ENCODE peak calls at places on chromosomes 2 and 18, in ten cellular contexts. G is ovary, J is A549, K is K562, O is sigmoid colon, Q is suprapubic skin, Z is tibial nerve, H is SK-N-SH, V is H1, A is transverse colon. S is an unnamed sample.

GRCh38 chr2:134402385-134402784 is 148.5 kb downstream of the MGAT5 start:
- DNase-seq in G (no peak), J (no peak), K (no peak), O (peak; percentile 76), Q (no peak), Z (peak; percentile 63), H (no peak), V (no peak), A (no peak), S (no peak)

GRCh38 chr2:232418466-232419244 is 12.0 kb downstream of the ALPG start:
- DNase-seq in G (no peak), J (no peak), K (peak; percentile 49), O (peak; percentile 45), Q (no peak), Z (no peak), H (peak; percentile 63), V (no peak), A (peak; percentile 26), S (no peak)

GRCh38 chr2:46351388-46352141 is 54.4 kb downstream of the EPAS1 start:
- DNase-seq in G (no peak), J (no peak), K (no peak), O (no peak), Q (no peak), Z (no peak), H (no peak), V (no peak), A (peak; percentile 54), S (no peak)

GRCh38 chr2:102296449-102296848 is 14.9 kb upstream of the IL1RL1 start:
- DNase-seq in G (no peak), J (no peak), K (no peak), O (no peak), Q (no peak), Z (no peak), H (no peak), V (no peak), A (no peak), S (no peak)

GRCh38 chr2:234335676-234336228 is 161.1 kb downstream of the ARL4C start:
- DNase-seq in G (no peak), J (no peak), K (no peak), O (peak; percentile 95), Q (peak; percentile 96), Z (peak; percentile 91), H (peak; percentile 83), V (no peak), A (peak; percentile 73), S (peak; percentile 96)

GRCh38 chr2:182616471-182617393 is 99.3 kb upstream of the DNAJC10 start:
- DNase-seq in G (no peak), J (no peak), K (no peak), O (no peak), Q (no peak), Z (peak; percentile 6), H (no peak), V (no peak), A (no peak), S (no peak)

GRCh38 chr2:171249689-171250088 is 89.0 kb upstream of the TLK1 start:
- DNase-seq in G (no peak), J (no peak), K (no peak), O (no peak), Q (no peak), Z (no peak), H (no peak), V (no peak), A (no peak), S (no peak)

GRCh38 chr2:74554821-74555531 is 456 bp downstream of the DOK1 start:
- DNase-seq in G (peak; percentile 55), J (no peak), K (peak; percentile 67), O (peak; percentile 82), Q (peak; percentile 79), Z (no peak), H (peak; percentile 73), V (no peak), A (peak; percentile 64), S (no peak)

DNA sequence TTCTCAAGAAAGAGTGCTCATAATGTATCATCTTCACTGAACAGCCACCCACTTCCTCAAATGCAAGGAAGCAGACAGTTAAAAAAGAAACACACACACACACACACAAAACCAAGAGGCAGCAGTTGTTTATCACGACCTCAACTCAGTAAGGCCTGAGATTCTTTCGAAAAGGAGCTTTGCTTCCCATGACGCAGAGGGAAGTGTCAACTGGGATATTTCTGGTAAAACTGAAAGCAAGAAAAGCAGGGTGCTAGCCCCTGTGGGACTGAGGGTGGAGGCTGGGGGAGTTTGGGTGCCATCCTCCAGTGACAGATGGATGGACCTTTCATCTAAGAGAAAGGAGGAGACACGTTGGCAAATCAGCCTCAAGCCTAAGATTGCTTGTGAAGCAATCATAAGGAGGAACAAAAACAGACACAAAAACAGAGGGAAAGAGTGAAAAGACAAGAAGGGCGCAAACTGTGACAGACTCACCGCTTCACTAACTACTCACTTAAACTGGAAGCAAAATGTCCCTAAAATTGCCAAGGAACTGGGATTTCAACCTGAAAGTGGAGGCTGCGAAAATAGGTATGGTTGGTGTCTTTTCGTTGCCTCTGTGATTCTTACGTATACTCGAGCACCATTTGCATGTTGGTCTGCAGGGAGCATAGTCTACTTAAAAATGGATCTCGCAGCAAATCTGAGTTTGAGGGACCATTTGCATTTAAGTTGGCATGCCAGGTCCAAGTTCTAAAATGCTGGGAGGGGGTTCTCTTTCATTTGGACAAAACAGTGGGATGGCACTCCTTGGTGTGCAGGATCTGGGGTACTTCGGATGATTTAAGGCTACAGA is at the start of gene ARHGAP25:
- DNase-seq in G (no peak), J (no peak), K (no peak), O (no peak), Q (no peak), Z (peak; percentile 25), H (no peak), V (no peak), A (peak; percentile 31), S (peak; percentile 90)
- H3K4me3 ChIP-seq in G (no peak within 1 kb of the TSS), J (no peak within 1 kb of the TSS), K (no peak within 1 kb of the TSS), O (no peak within 1 kb of the TSS), Q (peak within 1 kb of the TSS; percentile 36), Z (peak within 1 kb of the TSS; percentile 32), H (no peak within 1 kb of the TSS), V (no peak within 1 kb of the TSS), A (no peak within 1 kb of the TSS), S (peak within 1 kb of the TSS; percentile 41)

GRCh38 chr18:52339891-52340371 is at the start of gene DCC:
- DNase-seq in G (no peak), J (peak; percentile 35), K (no peak), O (no peak), Q (no peak), Z (no peak), H (peak; percentile 68), V (no peak), A (peak; percentile 34), S (no peak)
- TF ChIP-seq CTCF in G (no peak), J (peak; percentile 44), K (no peak), O (peak; percentile 47), Q (no peak), Z (peak; percentile 9), H (peak; percentile 52), V (peak; percentile 74), A (no peak), S (peak; percentile 39)

DNA sequence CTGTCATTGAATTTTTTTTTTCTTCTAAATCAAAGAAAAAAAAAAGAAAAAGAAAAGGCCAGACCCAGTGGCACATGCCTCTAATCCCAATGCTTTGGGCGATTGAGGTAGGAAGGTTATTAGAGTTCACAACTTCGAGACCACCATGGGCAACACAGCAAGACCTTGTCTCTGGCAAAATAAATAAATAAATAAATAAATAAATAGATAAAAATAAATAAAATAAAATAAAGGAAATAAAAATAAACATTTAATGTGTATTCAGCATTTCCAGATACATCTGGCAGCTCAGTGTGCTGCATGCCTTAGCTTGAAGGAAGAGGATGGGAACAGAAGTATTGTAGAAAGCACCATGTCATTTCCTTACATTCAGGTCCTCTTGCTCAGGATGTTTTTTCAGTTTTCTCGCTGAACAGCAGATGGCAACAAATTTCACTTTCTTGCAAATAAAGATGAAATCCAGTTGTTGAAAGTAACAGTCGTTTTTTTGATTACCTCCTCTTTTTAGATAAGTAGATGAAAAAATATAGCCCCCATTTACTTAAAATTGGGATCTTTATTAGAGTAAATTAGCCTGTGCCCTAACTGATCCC is 25.7 kb upstream of the FAM178B start:
- DNase-seq in G (no peak), J (peak; percentile 5), K (no peak), O (no peak), Q (no peak), Z (peak; percentile 31), H (peak; percentile 41), V (no peak), A (no peak), S (no peak)
- TF ChIP-seq EP300 in G (no peak), J (no peak), K (no peak), O (no peak), Q (no peak), Z (no peak), H (no peak), V (no peak), A (no peak), S (no peak)

GRCh38 chr2:157438907-157439791 is 4.7 kb downstream of the CYTIP start:
- DNase-seq in G (no peak), J (no peak), K (no peak), O (no peak), Q (no peak), Z (no peak), H (peak; percentile 42), V (no peak), A (no peak), S (no peak)
- H3K4me3 ChIP-seq in G (no peak overlapping the region), J (no peak overlapping the region), K (no peak overlapping the region), O (no peak overlapping the region), Q (peak overlapping the region; percentile 28), Z (peak overlapping the region; percentile 44), H (no peak overlapping the region), V (no peak overlapping the region), A (peak overlapping the region; percentile 11), S (no peak overlapping the region)